ENCODE peak calls at places on chromosomes 2 and 18, in six cellular contexts. E, H, P, U, R and A are unnamed samples.

GRCh38 chr2:141341444-141341843 is 789.4 kb downstream of the LRP1B start:
- DNase-seq in E (no peak), U (no peak), P (no peak), H (peak), R (peak), A (peak)

GRCh38 chr2:14350856-14351255 is 281.7 kb upstream of the LRATD1 start:
- DNase-seq in R (no peak), H (no peak), E (no peak), P (no peak), U (no peak), A (peak)

GRCh38 chr18:4246374-4246773 is 208.7 kb downstream of the DLGAP1 start:
- DNase-seq in E (no peak), P (no peak), U (no peak), R (no peak), H (no peak), A (no peak)

GRCh38 chr18:35424356-35424755 is 47.2 kb upstream of the ZNF396 start:
- DNase-seq in U (no peak), H (no peak), R (no peak), P (no peak), E (no peak), A (no peak)

GRCh38 chr2:46066591-46066990 is 230.6 kb upstream of the EPAS1 start:
- DNase-seq in H (no peak), P (no peak), U (no peak), E (no peak), R (peak), A (no peak)

GRCh38 chr2:163466583-163466982 is 269.2 kb downstream of the FIGN start:
- DNase-seq in H (no peak), R (no peak), E (no peak), U (no peak), P (no peak), A (no peak)

GRCh38 chr2:1995987-1996386 is 251.7 kb upstream of the PXDN start:
- DNase-seq in R (no peak), P (no peak), H (no peak), U (no peak), E (no peak), A (no peak)

GRCh38 chr2:85772019-85772745 is 18.4 kb downstream of the ATOH8 start:
- DNase-seq in H (peak), E (peak), P (no peak), R (peak), U (peak), A (peak)

GRCh38 chr18:24071029-24071428 is 56.5 kb downstream of the TTC39C start:
- DNase-seq in H (no peak), P (no peak), E (peak), R (no peak), U (no peak), A (no peak)
- H3K4me3 ChIP-seq in H (no peak), P (no peak), E (no peak), R (no peak), U (no peak), A (no peak)

DNA sequence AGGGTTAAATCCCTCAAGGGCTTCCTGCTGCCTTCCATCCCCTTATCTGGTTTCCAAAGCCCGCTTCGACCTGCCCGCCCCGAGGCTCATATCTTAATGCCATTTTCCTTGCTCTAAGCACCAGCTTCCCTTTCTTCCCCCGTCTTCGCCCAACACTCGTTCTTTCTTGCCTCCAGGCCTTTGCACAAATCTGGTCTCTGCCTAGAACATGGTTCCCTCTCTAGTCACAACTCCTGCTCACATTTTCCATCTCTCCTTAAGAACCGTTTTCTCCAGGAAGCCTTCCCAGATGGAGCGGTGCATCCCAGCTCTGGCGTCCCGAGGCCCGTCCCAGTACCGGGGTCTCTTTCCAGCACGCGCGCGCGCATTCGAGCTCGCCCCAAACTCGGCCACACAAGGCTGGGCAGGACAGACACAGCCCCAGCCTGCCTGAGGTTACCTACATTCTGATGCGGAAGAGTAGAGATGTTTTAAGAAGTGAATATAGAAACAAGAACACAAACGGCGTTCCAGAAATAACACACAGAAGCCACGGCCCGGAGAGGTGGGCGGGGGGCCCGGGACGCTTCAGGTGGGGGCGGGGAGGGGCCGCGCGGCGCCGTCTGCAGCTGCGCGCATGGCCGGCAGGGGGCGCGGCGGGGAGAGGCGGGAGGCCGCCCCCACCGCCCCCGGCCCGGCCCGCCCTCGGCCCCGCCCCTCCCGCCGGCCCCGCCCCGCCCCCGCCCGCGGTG is at the start of gene DGKD:
- DNase-seq in E (peak), P (no peak), H (no peak), U (peak), R (peak), A (no peak)
- TF ChIP-seq CTCF in E (peak), P (peak), H (peak), U (peak), R (no peak), A (peak)

GRCh38 chr2:234954551-234954992 is 2.8 kb downstream of the SH3BP4 start:
- DNase-seq in U (no peak), P (no peak), E (no peak), R (no peak), H (no peak), A (peak)
- H3K4me3 ChIP-seq in U (peak), P (peak), E (no peak), R (peak), H (peak), A (peak)

GRCh38 chr2:41735006-41735405 is 312.8 kb upstream of the PKDCC start:
- DNase-seq in H (no peak), E (no peak), P (no peak), R (no peak), U (no peak), A (no peak)
- TF ChIP-seq CTCF in H (no peak), E (no peak), P (no peak), R (no peak), U (no peak), A (no peak)

GRCh38 chr2:219511547-219512325 is 2.5 kb upstream of the ASIC4 start:
- DNase-seq in U (no peak), E (no peak), P (no peak), H (no peak), R (no peak), A (no peak)

GRCh38 chr2:219514196-219514761 is at the start of gene ASIC4:
- DNase-seq in E (no peak), R (no peak), H (no peak), U (peak), P (no peak), A (no peak)

GRCh38 chr2:219512524-219513216 is 1.6 kb upstream of the ASIC4 start:
- DNase-seq in E (no peak), U (no peak), H (no peak), P (no peak), R (no peak), A (no peak)

GRCh38 chr2:219514836-219515235 is 554 bp downstream of the ASIC4 start:
- DNase-seq in H (no peak), P (no peak), U (no peak), E (no peak), R (no peak), A (no peak)

DNA sequence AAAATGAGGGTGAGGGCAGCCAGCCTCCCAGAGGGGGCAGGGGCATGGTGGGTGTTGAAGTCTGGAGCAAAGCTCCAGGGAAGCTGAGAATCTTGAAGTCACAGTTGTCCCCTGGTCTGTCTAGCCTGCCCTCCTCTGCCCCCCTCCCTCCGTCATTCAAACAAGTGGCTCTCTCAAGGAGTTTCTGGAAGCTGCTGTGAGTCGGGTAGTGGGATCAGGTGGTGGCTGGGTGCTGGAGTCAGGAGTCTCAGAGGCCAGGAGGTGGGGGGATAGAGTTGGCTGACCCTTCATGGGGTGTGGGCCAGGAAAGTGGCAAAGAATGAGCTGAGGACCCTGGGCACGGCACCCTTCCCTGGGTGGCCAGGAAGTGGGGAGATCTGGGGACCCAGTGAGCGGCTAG is 495 bp upstream of the ASIC4 start:
- DNase-seq in P (no peak), E (no peak), U (no peak), R (no peak), H (no peak), A (no peak)
- H3K4me3 ChIP-seq in P (no peak), E (no peak), U (peak), R (no peak), H (no peak), A (no peak)

DNA sequence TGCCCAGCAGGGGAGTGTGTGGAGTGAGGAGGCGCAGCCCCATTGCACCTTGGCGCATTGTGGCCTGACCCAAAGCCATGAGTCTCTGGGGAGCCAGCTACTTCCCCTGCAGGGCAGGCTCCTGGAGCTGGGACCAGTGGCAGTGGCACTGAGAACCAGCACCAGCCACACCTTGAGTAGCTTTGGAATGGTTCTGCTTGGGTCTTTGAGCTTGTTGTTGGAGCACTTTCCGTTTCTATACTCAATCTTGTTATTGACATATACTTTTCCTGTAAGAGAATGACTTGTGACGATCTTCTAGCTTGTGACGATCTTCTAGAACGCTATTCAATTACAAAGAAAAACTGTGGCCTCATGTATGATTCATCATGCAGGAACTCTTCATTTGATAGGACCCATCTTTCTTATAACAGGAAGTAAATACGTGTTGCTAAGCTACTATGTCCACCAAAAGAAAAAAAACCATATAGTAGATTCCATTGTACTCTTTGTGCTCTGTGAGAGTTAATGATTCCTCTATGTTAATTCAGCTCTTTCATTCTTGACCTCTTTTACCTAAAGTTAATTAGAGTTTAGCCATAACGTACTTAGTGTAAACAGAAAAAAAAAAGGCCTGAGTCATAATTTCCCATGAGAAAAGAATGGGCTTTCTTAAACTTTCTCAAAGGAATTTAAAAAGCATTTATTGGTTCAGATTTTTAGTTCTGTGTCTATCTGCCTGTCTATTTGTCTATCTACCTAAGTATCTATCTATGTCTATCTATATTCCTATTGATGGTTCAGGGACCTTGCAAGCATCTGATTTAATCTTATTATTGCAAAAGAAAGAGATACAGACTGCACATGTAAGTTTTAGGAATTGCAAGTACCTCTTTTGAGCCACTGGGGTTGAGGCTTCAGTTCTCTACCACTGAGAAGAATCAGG is 113.2 kb downstream of the GATA6 start:
- DNase-seq in E (no peak), P (no peak), H (peak), R (peak), U (no peak), A (peak)
- TF ChIP-seq CTCF in E (no peak), P (no peak), H (no peak), R (no peak), U (no peak), A (no peak)

GRCh38 chr2:189344036-189344435 is 97.2 kb upstream of the WDR75 start:
- DNase-seq in U (no peak), P (no peak), H (no peak), R (no peak), E (no peak), A (no peak)

GRCh38 chr2:189348369-189348768 is 92.9 kb upstream of the WDR75 start:
- DNase-seq in R (no peak), U (no peak), E (no peak), P (no peak), H (no peak), A (no peak)

GRCh38 chr2:189350515-189351209 is 90.6 kb upstream of the WDR75 start:
- DNase-seq in U (no peak), E (no peak), P (no peak), R (peak), H (peak), A (peak)

DNA sequence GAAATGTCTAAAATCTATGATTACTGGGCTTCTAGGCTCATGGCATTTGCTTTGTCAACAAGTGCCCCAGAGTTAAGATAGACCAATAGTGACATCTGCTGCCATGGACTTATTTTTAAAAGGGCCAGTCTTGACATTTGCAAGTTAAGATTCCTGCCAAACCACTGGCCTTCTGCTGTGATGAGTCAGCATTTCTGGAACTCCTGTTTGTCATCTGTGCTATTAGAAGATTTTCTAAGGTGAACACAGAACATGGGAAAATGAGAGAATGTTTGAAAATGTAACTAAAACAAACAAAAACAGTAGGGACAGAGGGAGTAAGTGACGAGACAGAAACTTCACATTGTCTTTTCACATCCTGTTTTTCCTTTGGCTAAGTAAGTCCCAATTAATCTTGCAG is 93.7 kb upstream of the WDR75 start:
- DNase-seq in P (no peak), E (no peak), U (no peak), R (peak), H (peak), A (peak)
- H3K4me3 ChIP-seq in P (no peak), E (no peak), U (no peak), R (no peak), H (no peak), A (no peak)